ENCODE peak calls at places on chromosomes 7 and 10, in six cellular contexts. E, B, K, F, P and C are unnamed samples.

GRCh38 chr10:14325325-14325955 is 5.3 kb downstream of the FRMD4A start:
- DNase-seq in F (peak; percentile 50), K (no peak), E (peak; percentile 63), P (peak; percentile 5), B (peak; percentile 55), C (peak; percentile 38)

GRCh38 chr7:121331048-121331447 is 2.2 kb downstream of the WNT16 start:
- DNase-seq in K (no peak), E (no peak), P (no peak), B (no peak), F (no peak), C (no peak)

GRCh38 chr10:97499561-97500296 is 1.0 kb downstream of the UBTD1 start:
- DNase-seq in E (no peak), F (no peak), K (peak; percentile 84), B (peak; percentile 72), P (peak; percentile 35), C (peak; percentile 75)

GRCh38 chr10:111532139-111532538 is 455.3 kb downstream of the ADRA2A start:
- DNase-seq in F (no peak), B (no peak), E (no peak), K (no peak), P (no peak), C (no peak)

GRCh38 chr10:123622381-123622780 is 43.8 kb upstream of the GPR26 start:
- DNase-seq in K (no peak), E (no peak), P (no peak), B (no peak), F (no peak), C (no peak)

GRCh38 chr7:22651036-22651435 is 76.0 kb upstream of the IL6 start:
- DNase-seq in P (no peak), B (peak; percentile 66), E (no peak), F (no peak), K (no peak), C (peak; percentile 62)

GRCh38 chr7:38242814-38243213 is 30.6 kb downstream of the TARP start:
- DNase-seq in F (no peak), K (no peak), P (no peak), B (no peak), E (no peak), C (no peak)

GRCh38 chr7:130732980-130733865 is 784 bp downstream of the KLF14 start:
- DNase-seq in K (peak; percentile 64), B (no peak), E (peak; percentile 55), F (peak; percentile 72), P (no peak), C (no peak)

GRCh38 chr10:71696635-71697326 is 22.8 kb downstream of the C10orf105 start:
- DNase-seq in P (no peak), E (peak; percentile 77), B (peak; percentile 41), F (peak; percentile 77), K (peak; percentile 83), C (peak; percentile 26)

GRCh38 chr10:6382081-6382480 is 179.3 kb downstream of the PFKFB3 start:
- DNase-seq in E (no peak), P (no peak), B (peak; percentile 68), F (no peak), K (no peak), C (peak; percentile 67)

GRCh38 chr10:77163670-77164348 is 473.8 kb downstream of the KCNMA1 start:
- DNase-seq in E (peak; percentile 57), F (peak; percentile 15), K (no peak), B (peak; percentile 99), P (peak; percentile 99), C (peak; percentile 95)

GRCh38 chr7:91228927-91229326 is 35.3 kb upstream of the FZD1 start:
- DNase-seq in P (peak; percentile 11), E (no peak), B (peak; percentile 43), K (no peak), F (no peak), C (no peak)

GRCh38 chr10:18376650-18377049 is 236.4 kb downstream of the CACNB2 start:
- DNase-seq in F (no peak), K (no peak), E (no peak), B (no peak), P (no peak), C (no peak)

GRCh38 chr7:50591098-50591479 is 25.9 kb upstream of the DDC start:
- DNase-seq in B (no peak), F (no peak), E (no peak), K (no peak), P (no peak), C (no peak)

GRCh38 chr7:50587737-50588136 is 22.5 kb upstream of the DDC start:
- DNase-seq in P (no peak), F (no peak), B (no peak), K (no peak), E (no peak), C (no peak)

GRCh38 chr7:50589362-50589761 is 24.2 kb upstream of the DDC start:
- DNase-seq in K (no peak), F (no peak), P (no peak), B (no peak), E (no peak), C (no peak)

GRCh38 chr7:50590535-50590934 is 25.3 kb upstream of the DDC start:
- DNase-seq in K (no peak), P (no peak), F (no peak), E (no peak), B (no peak), C (no peak)

GRCh38 chr7:50588937-50589336 is 23.7 kb upstream of the DDC start:
- DNase-seq in B (no peak), E (no peak), K (no peak), P (no peak), F (no peak), C (no peak)
- TF ChIP-seq CTCF in B (peak; percentile 37), E (peak; percentile 1), K (peak; percentile 23), P (no peak), F (peak; percentile 41), C (peak; percentile 14)

GRCh38 chr7:142542097-142542496 is 207.2 kb upstream of the PRSS1 start:
- DNase-seq in K (no peak), B (no peak), P (no peak), E (no peak), F (no peak), C (no peak)
- H3K4me3 ChIP-seq in K (no peak overlapping the region), B (no peak overlapping the region), P (no peak overlapping the region), E (no peak overlapping the region), F (no peak overlapping the region), C (no peak overlapping the region)

GRCh38 chr7:12094365-12094921 is 116.7 kb upstream of the TMEM106B start:
- DNase-seq in K (no peak), B (peak; percentile 8), F (no peak), E (no peak), P (no peak), C (peak; percentile 25)

GRCh38 chr7:12090757-12091134 is 120.3 kb upstream of the TMEM106B start:
- DNase-seq in K (peak; percentile 41), P (no peak), E (no peak), B (no peak), F (no peak), C (no peak)

GRCh38 chr7:12091164-12091563 is 119.9 kb upstream of the TMEM106B start:
- DNase-seq in E (no peak), B (no peak), P (no peak), K (no peak), F (no peak), C (no peak)

GRCh38 chr7:12092499-12093130 is 118.5 kb upstream of the TMEM106B start:
- DNase-seq in K (no peak), E (no peak), P (no peak), F (no peak), B (peak; percentile 60), C (peak; percentile 33)

GRCh38 chr7:12093365-12093764 is 117.7 kb upstream of the TMEM106B start:
- DNase-seq in B (peak; percentile 24), F (no peak), K (no peak), P (no peak), E (no peak), C (no peak)
- TF ChIP-seq CTCF in B (no peak), F (no peak), K (no peak), P (no peak), E (no peak), C (no peak)

DNA sequence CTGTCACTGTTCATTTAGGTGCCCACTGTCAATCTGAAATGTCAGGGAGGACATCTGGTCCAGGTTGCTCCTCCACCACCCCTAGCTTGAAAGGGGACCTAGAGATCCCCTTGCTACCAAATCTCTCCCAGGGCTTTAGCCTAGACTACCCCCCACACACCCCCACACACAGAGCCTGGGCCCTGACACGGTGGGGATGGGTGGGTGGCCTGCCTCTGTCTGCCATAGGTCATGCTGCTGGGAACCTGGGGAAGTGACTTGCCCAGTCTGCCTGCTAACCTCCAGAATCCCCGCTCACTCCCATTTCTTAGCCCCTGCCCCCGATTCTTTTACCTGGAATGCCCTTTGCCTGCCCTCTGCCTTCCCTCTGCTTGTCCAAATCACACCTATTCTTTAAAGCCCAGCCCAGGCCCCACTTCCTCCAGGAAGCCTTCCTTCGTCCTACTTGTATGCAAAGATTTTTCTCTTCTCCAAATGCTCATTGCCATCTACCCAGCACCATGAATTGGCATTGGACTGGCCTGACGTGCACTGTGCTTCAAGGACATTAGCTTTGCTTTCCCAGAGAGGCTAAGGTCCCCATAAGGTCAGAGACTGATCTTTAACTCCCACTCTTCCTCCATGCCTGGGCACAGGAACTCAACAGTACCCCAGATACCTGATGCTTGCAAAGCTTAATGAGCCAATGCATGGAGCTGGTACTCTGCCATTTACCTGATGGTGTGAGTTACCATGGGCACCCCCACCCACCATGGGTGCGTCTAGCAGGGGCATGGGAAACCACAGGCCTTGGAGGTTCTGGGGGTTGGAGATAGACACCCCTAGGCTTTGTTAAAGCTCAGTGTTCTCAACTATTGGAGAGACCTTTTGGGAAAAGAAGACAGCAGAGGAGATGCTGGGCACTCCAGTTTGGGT is 1.9 kb upstream of the SMARCD3 start:
- DNase-seq in F (no peak), E (no peak), P (no peak), K (no peak), B (no peak), C (no peak)
- H3K4me3 ChIP-seq in F (no peak overlapping the region), E (no peak overlapping the region), P (no peak overlapping the region), K (peak overlapping the region; percentile 67), B (no peak overlapping the region), C (no peak overlapping the region)

DNA sequence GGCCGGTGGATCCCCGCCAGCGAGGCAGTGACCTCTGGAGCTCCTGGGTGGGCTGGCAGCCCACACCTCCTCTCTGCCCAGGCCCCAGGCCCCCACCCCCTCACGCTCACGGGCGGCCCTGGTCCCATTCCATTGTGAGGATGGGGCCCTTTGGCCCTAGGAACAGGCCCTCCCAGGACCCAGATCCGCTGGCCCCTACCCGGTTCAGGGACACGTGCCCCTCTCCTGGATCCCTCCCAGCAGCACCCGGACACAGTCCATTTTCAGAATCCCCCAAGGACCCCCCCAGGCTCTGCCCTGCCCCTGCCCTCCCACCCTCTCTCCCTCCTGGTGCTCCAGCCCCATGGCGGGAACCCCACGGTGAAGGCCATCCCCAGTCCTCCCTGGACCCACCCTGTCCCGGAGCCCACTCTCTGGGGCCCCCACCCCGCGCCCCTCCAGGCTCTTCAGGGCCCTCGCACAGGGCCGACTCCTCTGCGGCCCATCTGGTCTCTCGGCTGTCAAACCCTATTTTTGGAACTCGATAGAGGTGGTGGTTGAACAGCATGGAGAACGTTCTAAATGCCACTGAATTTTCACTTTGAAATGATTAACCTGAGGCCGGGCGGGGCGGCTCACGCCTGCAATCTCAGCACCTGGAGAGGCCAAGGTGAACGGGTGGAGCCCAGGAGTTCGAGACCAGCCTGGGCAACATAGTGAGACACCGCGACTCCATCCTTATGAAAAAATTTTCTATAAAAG is 8.1 kb downstream of the ADAP1 start:
- DNase-seq in P (no peak), F (no peak), E (peak; percentile 74), B (no peak), K (peak; percentile 53), C (no peak)
- TF ChIP-seq CTCF in P (no peak), F (no peak), E (no peak), B (no peak), K (no peak), C (no peak)

GRCh38 chr10:90642136-90642535 is 215.7 kb downstream of the HTR7 start:
- DNase-seq in K (no peak), E (no peak), P (peak; percentile 2), B (peak; percentile 60), F (no peak), C (peak; percentile 69)
- H3K4me3 ChIP-seq in K (no peak overlapping the region), E (no peak overlapping the region), P (no peak overlapping the region), B (no peak overlapping the region), F (no peak overlapping the region), C (peak overlapping the region; percentile 24)